ENCODE peak calls at places on chromosomes 3 and 15, in five cellular contexts. X, F, Z, O and W are unnamed samples. For H3K9me3, the result is how much of the 10 kb centered on the place peaks cover.

GRCh38 chr3:23829242-23829934 is 23.6 kb downstream of the UBE2E1 start:
- DNase-seq in X (no peak), F (no peak), Z (no peak), O (no peak), W (no peak)

GRCh38 chr3:12929801-12930200 is 88.4 kb upstream of the RPL32 start:
- DNase-seq in X (no peak), F (no peak), Z (no peak), O (no peak), W (no peak)

GRCh38 chr15:29129903-29130302 is 139.7 kb downstream of the NSMCE3 start:
- DNase-seq in X (no peak), F (no peak), Z (no peak), O (no peak), W (no peak)

GRCh38 chr3:152524198-152525140 is 255.7 kb downstream of the MBNL1 start:
- DNase-seq in X (peak), F (peak), Z (no peak), O (no peak), W (peak)

GRCh38 chr3:69008980-69009379 is 4.5 kb downstream of the EOGT start:
- DNase-seq in X (no peak), F (no peak), Z (no peak), O (peak), W (no peak)

GRCh38 chr15:79439236-79439635 is 7.1 kb downstream of the MINAR1 start:
- DNase-seq in X (no peak), F (no peak), Z (no peak), O (no peak), W (no peak)

GRCh38 chr3:134904333-134904771 is 109.3 kb downstream of the EPHB1 start:
- DNase-seq in X (no peak), F (no peak), Z (no peak), O (no peak), W (no peak)

GRCh38 chr3:118740722-118741290 is 293.8 kb downstream of the IGSF11 start:
- DNase-seq in X (no peak), F (no peak), Z (no peak), O (no peak), W (no peak)

GRCh38 chr3:132867956-132868355 is 145.7 kb upstream of the NPHP3 start:
- DNase-seq in X (peak), F (no peak), Z (no peak), O (no peak), W (no peak)

DNA sequence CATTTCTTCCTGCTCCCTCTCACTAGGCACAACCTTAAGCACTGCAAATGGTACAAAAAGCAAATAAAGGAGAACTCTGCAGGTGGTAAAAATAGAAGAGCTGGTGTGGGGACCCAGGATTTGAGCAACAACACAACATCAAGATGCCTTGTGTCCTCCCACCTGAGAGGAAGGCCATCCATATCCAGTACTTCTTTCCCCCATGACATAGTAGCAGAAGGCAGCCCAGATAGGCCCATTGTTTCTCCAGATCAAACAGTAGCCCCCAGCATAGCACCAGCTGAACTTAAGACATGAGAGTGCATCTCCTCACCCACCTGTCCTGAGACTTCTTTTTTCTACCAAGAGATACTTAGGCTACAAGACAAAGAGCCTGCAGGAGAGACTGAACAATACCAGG is 180.5 kb downstream of the GOLGA6L6 start:
- DNase-seq in X (no peak), F (no peak), Z (no peak), O (no peak), W (no peak)
- H3K9me3 ChIP-seq in X (under half), F (under half), Z (under half), O (half or more), W (under half)

DNA sequence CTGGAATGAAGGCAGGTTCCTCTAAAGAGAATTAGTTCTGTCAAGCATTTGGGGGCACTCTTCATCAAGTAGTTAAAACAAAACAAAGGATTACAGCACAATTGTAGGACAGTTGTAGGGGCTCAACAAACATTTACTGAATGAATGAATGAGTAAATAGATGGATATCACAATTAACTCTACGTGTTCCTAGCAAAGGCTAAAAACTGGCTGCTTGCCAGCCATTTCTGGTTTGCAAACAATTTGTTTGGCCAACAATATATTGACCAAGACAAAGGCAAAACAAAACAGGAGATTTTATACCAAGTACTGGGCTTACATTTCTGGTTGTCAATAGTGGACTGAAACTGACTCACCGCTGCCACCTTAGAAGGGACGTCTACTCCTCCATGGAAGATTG is 116.8 kb downstream of the ZNF280D start:
- DNase-seq in X (no peak), F (no peak), Z (no peak), O (no peak), W (no peak)
- TF ChIP-seq CTCF in X (no peak), F (no peak), Z (no peak), O (no peak), W (no peak)

DNA sequence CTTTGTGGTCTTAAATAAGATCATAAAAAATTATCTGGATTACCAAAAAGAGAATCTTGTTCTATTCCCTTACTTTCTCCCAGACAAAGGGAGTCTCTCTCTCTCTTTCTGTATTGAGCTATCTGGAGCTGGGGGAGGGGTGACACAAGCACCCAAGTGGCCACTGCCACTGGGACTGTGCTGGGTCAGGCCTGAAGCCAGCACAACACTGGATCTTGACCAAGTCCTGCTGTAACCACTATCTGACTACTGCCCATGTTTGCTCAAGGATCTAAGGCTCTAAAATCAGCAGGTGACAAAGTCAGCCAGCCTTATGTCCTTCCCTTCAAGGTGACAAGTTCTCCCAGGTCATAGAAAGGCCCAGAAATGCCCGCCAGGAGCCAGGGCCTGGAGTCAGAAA is 75.0 kb upstream of the SPATA16 start:
- DNase-seq in X (no peak), F (no peak), Z (no peak), O (no peak), W (no peak)
- H3K9me3 ChIP-seq in X (under half), F (under half), Z (under half), O (under half), W (under half)

DNA sequence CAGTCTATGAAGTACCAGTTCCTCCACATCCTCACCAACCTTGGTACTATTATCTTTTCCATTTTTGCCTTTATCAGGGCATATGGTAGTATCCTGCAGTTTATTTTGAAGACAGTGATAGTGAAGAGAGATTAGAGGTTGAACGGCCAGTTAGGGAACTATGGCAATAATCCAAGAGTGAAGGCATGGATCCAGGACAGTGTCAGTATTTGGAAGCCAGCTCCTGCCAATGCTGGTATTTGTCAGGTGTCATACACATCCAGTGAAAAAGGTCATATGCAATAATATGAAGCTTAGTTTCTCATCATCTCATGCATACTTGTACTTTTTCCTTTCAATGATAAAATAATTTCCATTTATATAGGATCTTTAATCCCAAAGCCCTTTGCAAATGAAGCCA is 56.8 kb upstream of the KCNMB2 start:
- DNase-seq in X (no peak), F (no peak), Z (no peak), O (no peak), W (no peak)
- TF ChIP-seq CTCF in X (no peak), F (no peak), Z (no peak), O (no peak), W (no peak)